ENCODE peak calls at places on chromosomes 11 and 22, in six cellular contexts. B is neuronal stem cell, Y is H9, K is IMR-90, Q is H1, M is mesenchymal stem cell. H is an unnamed sample.

GRCh38 chr11:68550485-68550817 is 89.9 kb downstream of the PPP6R3 start:
- DNase-seq in M (no peak), Q (no peak), B (no peak), K (peak; percentile 21), Y (no peak), H (no peak)

GRCh38 chr11:83102806-83103205 is 31.1 kb upstream of the RAB30 start:
- DNase-seq in Y (no peak), Q (no peak), B (no peak), M (no peak), K (no peak), H (no peak)

GRCh38 chr22:24836282-24836681 is 30.3 kb downstream of the SGSM1 start:
- DNase-seq in Q (no peak), M (no peak), B (no peak), Y (no peak), K (no peak), H (no peak)

GRCh38 chr11:117625237-117625636 is 171.8 kb downstream of the DSCAML1 start:
- DNase-seq in M (no peak), Q (no peak), K (no peak), B (no peak), Y (no peak), H (peak; percentile 38)

GRCh38 chr22:41481131-41481830 is 12.4 kb downstream of the ACO2 start:
- DNase-seq in K (peak; percentile 54), M (no peak), Y (no peak), B (no peak), Q (no peak), H (peak; percentile 23)

GRCh38 chr11:132686827-132687370 is 845.4 kb downstream of the OPCML start:
- DNase-seq in Y (no peak), M (no peak), K (no peak), B (no peak), Q (no peak), H (no peak)

GRCh38 chr11:44036811-44037657 is 10.7 kb upstream of the ACCSL start:
- DNase-seq in Y (peak; percentile 87), M (peak; percentile 89), K (peak; percentile 82), Q (peak; percentile 61), B (peak; percentile 76), H (peak; percentile 91)

GRCh38 chr22:36194971-36195370 is 6.6 kb downstream of the APOL4 start:
- DNase-seq in B (peak; percentile 29), K (peak; percentile 77), Y (peak; percentile 86), M (peak; percentile 80), Q (peak; percentile 36), H (peak; percentile 91)

GRCh38 chr22:30298005-30298701 is 8.8 kb upstream of the CASTOR1 start:
- DNase-seq in Y (no peak), K (no peak), B (no peak), M (no peak), Q (no peak), H (peak; percentile 38)

GRCh38 chr11:95625164-95626017 is 164.2 kb downstream of the FAM76B start:
- DNase-seq in B (no peak), Q (no peak), M (no peak), K (no peak), Y (peak; percentile 27), H (no peak)

GRCh38 chr22:42717197-42717967 is 3.3 kb downstream of the A4GALT start:
- DNase-seq in B (no peak), M (peak; percentile 32), K (no peak), Y (peak; percentile 88), Q (peak; percentile 36), H (peak; percentile 91)

GRCh38 chr11:1445741-1446445 is 40.7 kb downstream of the MOB2 start:
- DNase-seq in K (no peak), B (no peak), M (no peak), Y (no peak), Q (no peak), H (peak; percentile 12)

GRCh38 chr11:100831929-100832480 is 144.9 kb downstream of the ARHGAP42 start:
- DNase-seq in Y (no peak), B (no peak), Q (no peak), K (no peak), M (peak; percentile 60), H (no peak)

GRCh38 chr22:43681724-43682360 is 130.3 kb downstream of the EFCAB6 start:
- DNase-seq in Q (no peak), M (no peak), B (no peak), Y (no peak), K (no peak), H (peak; percentile 18)

GRCh38 chr11:17578958-17579357 is 31.9 kb downstream of the OTOG start:
- DNase-seq in Y (no peak), M (no peak), B (no peak), K (no peak), Q (no peak), H (no peak)

GRCh38 chr22:48353116-48353947 is 1474.3 kb downstream of the BRD1 start:
- DNase-seq in Q (no peak), M (no peak), B (no peak), K (no peak), Y (no peak), H (no peak)

GRCh38 chr11:116078101-116078561 is 573.9 kb upstream of the CADM1 start:
- DNase-seq in M (peak; percentile 3), Q (no peak), K (peak; percentile 20), Y (peak; percentile 57), B (peak; percentile 27), H (peak; percentile 98)

GRCh38 chr11:81585534-81585933 is 1148.1 kb downstream of the FAM181B start:
- DNase-seq in B (no peak), K (no peak), Y (no peak), M (no peak), Q (no peak), H (no peak)

GRCh38 chr22:38824587-38824986 is 19.2 kb downstream of the NPTXR start:
- DNase-seq in Y (peak; percentile 88), B (peak; percentile 87), K (peak; percentile 75), Q (peak; percentile 61), M (peak; percentile 85), H (peak; percentile 94)

GRCh38 chr11:47071871-47072270 is 104.8 kb downstream of the ARFGAP2 start:
- DNase-seq in K (no peak), Y (no peak), B (no peak), M (peak; percentile 47), Q (no peak), H (peak; percentile 63)

GRCh38 chr11:2143652-2144548 is 4.7 kb upstream of the IGF2 start:
- DNase-seq in M (no peak), K (no peak), B (no peak), Q (no peak), Y (no peak), H (no peak)

GRCh38 chr11:26778000-26778757 is 56.3 kb upstream of the SLC5A12 start:
- DNase-seq in B (no peak), M (peak; percentile 82), K (peak; percentile 81), Y (no peak), Q (no peak), H (no peak)

GRCh38 chr11:9313648-9314290 is 624 bp downstream of the TMEM41B start:
- DNase-seq in Q (no peak), K (peak; percentile 8), Y (no peak), B (no peak), M (peak; percentile 48), H (peak; percentile 35)

GRCh38 chr22:38655532-38656255 is 498 bp downstream of the FAM227A start:
- DNase-seq in K (peak; percentile 9), M (peak; percentile 49), Q (peak; percentile 5), B (no peak), Y (no peak), H (no peak)

GRCh38 chr22:16131918-16132317 is 442.1 kb downstream of the POTEH start:
- DNase-seq in Y (no peak), Q (no peak), K (no peak), B (no peak), M (no peak), H (no peak)

GRCh38 chr11:57903441-57904123 is 120.1 kb upstream of the OR9Q1 start:
- DNase-seq in B (no peak), M (no peak), Y (no peak), K (peak; percentile 10), Q (no peak), H (peak; percentile 68)

GRCh38 chr11:95829580-95830259 is 39.4 kb downstream of the CEP57 start:
- DNase-seq in B (no peak), Q (no peak), K (peak; percentile 87), Y (no peak), M (no peak), H (no peak)

DNA sequence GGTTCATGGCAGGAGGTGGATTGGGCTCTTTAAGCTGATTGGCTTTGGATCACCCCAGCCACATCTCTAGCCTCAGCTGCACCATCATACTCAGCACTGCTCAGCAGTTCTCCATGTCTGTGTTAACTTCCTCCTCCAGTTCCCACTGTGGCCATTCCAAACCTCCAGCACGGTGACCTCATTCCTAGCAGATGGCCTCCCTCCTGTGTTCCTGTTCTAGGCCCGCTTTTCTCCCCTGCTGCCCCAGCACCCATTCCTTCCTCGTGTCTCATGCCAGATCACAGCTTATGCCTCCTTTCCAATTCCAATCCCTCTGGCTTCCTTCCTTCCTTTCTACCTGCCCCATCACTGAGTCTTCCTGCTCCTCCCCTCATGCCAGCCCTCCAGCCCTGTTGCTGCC is 96.1 kb downstream of the MICAL2 start:
- DNase-seq in Y (no peak), M (peak; percentile 39), B (no peak), Q (no peak), K (peak; percentile 42), H (no peak)
- H3K4ac ChIP-seq in Y (no peak overlapping the region), M (peak overlapping the region; percentile 48), B (no peak overlapping the region), Q (no peak overlapping the region), K (peak overlapping the region; percentile 46), H (no peak overlapping the region)

DNA sequence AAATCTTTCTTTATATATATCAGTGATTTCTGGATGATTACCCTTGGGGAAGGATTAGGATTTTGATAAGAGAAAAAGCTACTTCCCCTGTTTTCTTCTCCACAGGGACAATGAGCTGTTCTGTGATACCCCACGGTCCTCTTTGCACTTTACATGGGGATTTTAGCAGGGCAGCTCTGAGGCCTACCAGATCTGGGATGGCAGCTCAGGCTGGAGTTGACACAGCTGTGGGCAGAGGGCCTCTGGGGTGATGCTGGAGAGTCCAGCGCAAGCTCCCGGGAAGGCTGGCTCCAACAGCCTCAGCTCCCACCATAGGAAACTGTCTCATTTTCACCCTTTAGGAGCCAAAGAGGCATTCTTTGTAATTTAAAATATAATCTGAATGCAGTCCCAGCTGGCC is 383.8 kb upstream of the NARS2 start:
- DNase-seq in M (no peak), K (no peak), Q (no peak), Y (no peak), B (no peak), H (peak; percentile 31)
- H3K18ac ChIP-seq in M (no peak overlapping the region), K (no peak overlapping the region), Q (no peak overlapping the region), Y (no peak overlapping the region), B (no peak overlapping the region), H (no peak overlapping the region)

DNA sequence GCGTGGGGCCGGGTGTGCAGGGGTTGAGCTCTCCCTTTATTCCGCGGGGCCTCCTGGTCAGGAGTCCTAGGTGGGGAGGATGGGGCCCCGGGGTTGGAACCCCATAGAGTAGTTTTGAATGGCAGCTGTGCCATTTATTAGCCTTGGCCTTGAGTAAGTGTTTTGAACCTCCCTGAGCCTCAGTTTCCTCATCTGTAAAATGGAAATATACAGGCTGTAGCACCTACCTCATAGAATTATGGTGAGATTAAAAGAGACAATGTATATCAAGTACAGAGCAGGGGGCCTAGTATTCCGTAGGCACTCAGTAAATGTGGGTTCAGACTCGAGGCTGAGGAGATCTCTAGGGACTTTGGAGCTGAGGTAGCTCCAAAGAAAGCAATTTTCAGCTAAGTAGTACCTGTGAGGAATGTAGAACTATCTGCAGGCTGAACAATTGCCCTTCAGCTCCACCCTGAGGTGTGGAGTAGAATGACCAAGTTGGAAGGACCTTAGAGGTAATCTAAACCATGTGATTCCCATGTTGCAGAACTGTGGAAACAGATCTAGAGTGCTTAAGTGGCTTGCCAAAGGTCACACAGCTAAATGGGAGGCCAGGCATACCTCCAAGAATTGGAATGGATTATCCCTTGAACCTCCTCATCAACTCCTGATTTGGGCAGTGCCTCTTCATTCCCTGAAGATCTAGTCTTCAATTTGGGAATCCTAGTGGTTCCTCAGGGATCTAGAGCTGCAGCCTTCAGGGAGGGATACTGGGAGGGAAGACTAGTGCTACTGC is 675 bp downstream of the PGAP2 start:
- DNase-seq in Q (no peak), B (no peak), M (peak; percentile 54), Y (peak; percentile 51), K (peak; percentile 41), H (peak; percentile 83)
- H3K4ac ChIP-seq in Q (no peak overlapping the region), B (no peak overlapping the region), M (no peak overlapping the region), Y (no peak overlapping the region), K (peak overlapping the region; percentile 26), H (peak overlapping the region; percentile 8)

GRCh38 chr11:110295487-110296225 is 758 bp downstream of the RDX start:
- DNase-seq in Y (peak; percentile 57), Q (no peak), K (peak; percentile 40), B (peak; percentile 55), M (peak; percentile 68), H (peak; percentile 67)
- H3K18ac ChIP-seq in Y (no peak overlapping the region), Q (peak overlapping the region; percentile 48), K (no peak overlapping the region), B (peak overlapping the region; percentile 97), M (peak overlapping the region; percentile 88), H (peak overlapping the region; percentile 93)

H was measured in mesendoderm.